ENCODE peak calls at places on chromosomes 6 and 20, in four cellular contexts. X, R, D and H are unnamed samples.

GRCh38 chr6:36851149-36851614 is 11.9 kb upstream of the CPNE5 start:
- DNase-seq in X (no peak), R (peak; percentile 65), D (peak; percentile 62), H (peak; percentile 54)

GRCh38 chr20:57998276-57998675 is 230.2 kb downstream of the ANKRD60 start:
- DNase-seq in X (no peak), R (peak; percentile 29), D (no peak), H (no peak)

GRCh38 chr6:157068691-157069228 is 254.6 kb downstream of the TMEM242 start:
- DNase-seq in X (no peak), R (no peak), D (no peak), H (no peak)

GRCh38 chr6:116060572-116061283 is at the start of gene FRK:
- DNase-seq in X (no peak), R (no peak), D (no peak), H (no peak)

GRCh38 chr6:5501837-5502236 is 240.5 kb downstream of the FARS2 start:
- DNase-seq in X (no peak), R (no peak), D (no peak), H (no peak)

GRCh38 chr6:156971153-156971882 is 194.1 kb downstream of the ARID1B start:
- DNase-seq in X (no peak), R (no peak), D (no peak), H (no peak)

GRCh38 chr6:87431263-87431662 is 23.5 kb downstream of the CFAP206 start:
- DNase-seq in X (no peak), R (no peak), D (no peak), H (no peak)

GRCh38 chr6:154555075-154555677 is 44.7 kb upstream of the CNKSR3 start:
- DNase-seq in X (no peak), R (no peak), D (peak; percentile 45), H (no peak)

GRCh38 chr20:5933802-5934436 is 16.4 kb downstream of the TRMT6 start:
- DNase-seq in X (no peak), R (no peak), D (no peak), H (no peak)

GRCh38 chr6:139406577-139407343 is 32.3 kb upstream of the CITED2 start:
- DNase-seq in X (no peak), R (no peak), D (no peak), H (no peak)

GRCh38 chr6:35068644-35069043 is 72.5 kb downstream of the TCP11 start:
- DNase-seq in X (no peak), R (no peak), D (no peak), H (no peak)

GRCh38 chr6:45467853-45468252 is 90.1 kb upstream of the SUPT3H start:
- DNase-seq in X (no peak), R (no peak), D (no peak), H (no peak)

GRCh38 chr6:15879372-15880261 is 216.8 kb upstream of the DTNBP1 start:
- DNase-seq in X (peak; percentile 3), R (peak; percentile 42), D (peak; percentile 41), H (no peak)

GRCh38 chr6:138817799-138818198 is 21.9 kb downstream of the ECT2L start:
- DNase-seq in X (no peak), R (no peak), D (peak; percentile 12), H (no peak)

GRCh38 chr20:54162378-54162777 is 11.4 kb downstream of the CYP24A1 start:
- DNase-seq in X (no peak), R (no peak), D (no peak), H (peak; percentile 14)

GRCh38 chr6:139784222-139784769 is 409.8 kb upstream of the CITED2 start:
- DNase-seq in X (no peak), R (no peak), D (no peak), H (no peak)

GRCh38 chr6:63640062-63640461 is 4.5 kb downstream of the PHF3 start:
- DNase-seq in X (no peak), R (no peak), D (no peak), H (no peak)

GRCh38 chr6:45438849-45439406 is 61.2 kb upstream of the SUPT3H start:
- DNase-seq in X (no peak), R (no peak), D (no peak), H (no peak)

GRCh38 chr6:4935981-4936680 is 67.7 kb downstream of the RPP40 start:
- DNase-seq in X (no peak), R (no peak), D (no peak), H (no peak)

GRCh38 chr6:118228856-118229255 is 319.2 kb upstream of the PLN start:
- DNase-seq in X (no peak), R (no peak), D (no peak), H (no peak)

GRCh38 chr6:36985963-36986703 is at the start of gene MTCH1:
- DNase-seq in X (peak; percentile 91), R (peak; percentile 98), D (peak; percentile 83), H (peak; percentile 89)

GRCh38 chr6:51619042-51619799 is 468.2 kb downstream of the PKHD1 start:
- DNase-seq in X (no peak), R (no peak), D (no peak), H (no peak)

GRCh38 chr20:51469578-51470520 is 72.7 kb downstream of the NFATC2 start:
- DNase-seq in X (no peak), R (no peak), D (no peak), H (no peak)

GRCh38 chr20:24828992-24829648 is 119.9 kb upstream of the CST7 start:
- DNase-seq in X (no peak), R (no peak), D (no peak), H (no peak)